ENCODE peak calls at places on chromosome 17, in four cellular contexts. B, D, E and N are unnamed samples.

GRCh38 chr17:59761385-59762021 is 54.0 kb downstream of the VMP1 start:
- DNase-seq in E (peak; percentile 79), D (no peak), B (peak; percentile 85), N (no peak)

GRCh38 chr17:77394540-77395295 is 253.9 kb downstream of the SEC14L1 start:
- DNase-seq in B (peak; percentile 67), E (no peak), D (no peak), N (no peak)

GRCh38 chr17:8837438-8838075 is 29.9 kb downstream of the PIK3R6 start:
- DNase-seq in B (no peak), E (no peak), D (no peak), N (peak; percentile 56)

GRCh38 chr17:13204607-13205237 is 186.9 kb upstream of the ELAC2 start:
- DNase-seq in B (peak; percentile 4), D (no peak), E (no peak), N (peak; percentile 26)

GRCh38 chr17:59777033-59777432 is 69.6 kb downstream of the VMP1 start:
- DNase-seq in E (no peak), D (no peak), B (no peak), N (no peak)

GRCh38 chr17:34988644-34989043 is 8.3 kb downstream of the LIG3 start:
- DNase-seq in E (no peak), D (no peak), B (no peak), N (no peak)

GRCh38 chr17:78273813-78274212 is 42.4 kb downstream of the TMEM235 start:
- DNase-seq in D (no peak), B (no peak), E (no peak), N (no peak)

GRCh38 chr17:35760587-35760986 is at the start of gene C17orf50:
- DNase-seq in D (no peak), E (no peak), B (no peak), N (no peak)

GRCh38 chr17:59415397-59415796 is 83.9 kb downstream of the YPEL2 start:
- DNase-seq in E (no peak), D (no peak), B (no peak), N (no peak)

GRCh38 chr17:43314582-43314981 is 80.8 kb upstream of the RNU2-1 start:
- DNase-seq in D (no peak), B (peak; percentile 3), E (no peak), N (no peak)

GRCh38 chr17:79338589-79338988 is 264.0 kb downstream of the ENGASE start:
- DNase-seq in B (no peak), E (no peak), D (no peak), N (peak; percentile 17)

GRCh38 chr17:69474171-69474831 is 59.8 kb downstream of the MAP2K6 start:
- DNase-seq in B (no peak), E (no peak), D (no peak), N (no peak)

GRCh38 chr17:73643012-73643845 is 1.0 kb downstream of the SDK2 start:
- DNase-seq in E (no peak), D (no peak), B (no peak), N (no peak)
- TF ChIP-seq CTCF in E (no peak), D (peak; percentile 7), B (peak; percentile 4), N (peak; percentile 15)

DNA sequence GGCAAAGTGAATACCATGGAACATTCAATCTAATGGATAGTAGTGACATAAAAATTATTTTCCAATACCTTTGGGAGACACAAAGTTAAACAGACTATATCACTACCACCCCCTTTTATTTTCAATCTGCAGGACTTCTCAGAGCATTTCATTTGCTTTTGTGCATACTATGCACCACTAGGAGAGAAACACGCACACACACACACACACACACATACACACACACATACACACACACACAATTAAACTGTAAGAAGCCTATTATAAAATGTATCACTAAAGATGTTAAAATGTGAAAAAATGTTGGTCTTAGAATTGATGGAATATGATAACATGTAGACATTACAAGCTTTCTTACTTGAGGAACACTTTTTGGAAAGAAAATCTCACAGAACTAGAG is 331.4 kb downstream of the CA10 start:
- DNase-seq in D (no peak), E (no peak), B (no peak), N (no peak)
- TF ChIP-seq CTCF in D (no peak), E (no peak), B (no peak), N (no peak)

GRCh38 chr17:73308017-73308823 is 3.6 kb downstream of the CDC42EP4 start:
- DNase-seq in E (no peak), B (peak; percentile 97), D (peak; percentile 51), N (peak; percentile 97)
- TF ChIP-seq CTCF in E (no peak), B (no peak), D (no peak), N (no peak)

DNA sequence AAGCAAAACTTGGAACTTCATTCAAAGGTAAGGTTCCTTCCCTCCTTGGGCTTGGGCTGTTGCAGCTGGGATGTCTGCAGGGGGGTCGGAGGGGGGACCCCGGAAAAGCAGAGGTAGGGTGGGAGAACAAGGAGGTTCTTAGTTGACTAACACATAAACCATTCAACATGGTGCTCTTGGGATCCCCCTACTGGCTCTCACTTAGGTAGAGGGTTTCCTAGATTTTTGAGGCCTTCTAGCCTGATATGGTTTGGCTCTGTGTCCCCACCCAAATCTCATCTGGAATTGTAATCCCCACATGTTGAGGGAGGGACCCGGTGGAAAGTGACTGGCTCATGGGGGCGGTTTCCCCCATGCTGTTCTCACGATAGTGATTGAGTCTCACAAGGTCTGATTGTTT is 93.9 kb downstream of the RGS9 start:
- DNase-seq in D (no peak), B (no peak), E (no peak), N (no peak)
- TF ChIP-seq CTCF in D (no peak), B (no peak), E (no peak), N (no peak)

GRCh38 chr17:61237275-61237674 is 162.4 kb upstream of the TBX2 start:
- DNase-seq in B (no peak), E (no peak), D (no peak), N (no peak)

GRCh38 chr17:61239953-61240352 is 159.7 kb upstream of the TBX2 start:
- DNase-seq in D (no peak), E (no peak), B (no peak), N (no peak)

GRCh38 chr17:61240851-61241468 is 158.7 kb upstream of the TBX2 start:
- DNase-seq in D (no peak), B (no peak), E (no peak), N (no peak)

GRCh38 chr17:61239261-61239660 is 160.4 kb upstream of the TBX2 start:
- DNase-seq in B (no peak), E (no peak), D (no peak), N (no peak)

GRCh38 chr17:61238455-61238933 is 161.1 kb upstream of the TBX2 start:
- DNase-seq in D (no peak), E (no peak), B (no peak), N (peak; percentile 5)
- TF ChIP-seq CTCF in D (no peak), E (no peak), B (no peak), N (no peak)

GRCh38 chr17:47844814-47845453 is 3.9 kb upstream of the SCRN2 start:
- DNase-seq in D (no peak), E (no peak), B (peak; percentile 46), N (no peak)
- TF ChIP-seq CTCF in D (no peak), E (peak; percentile 53), B (peak; percentile 54), N (peak; percentile 36)

DNA sequence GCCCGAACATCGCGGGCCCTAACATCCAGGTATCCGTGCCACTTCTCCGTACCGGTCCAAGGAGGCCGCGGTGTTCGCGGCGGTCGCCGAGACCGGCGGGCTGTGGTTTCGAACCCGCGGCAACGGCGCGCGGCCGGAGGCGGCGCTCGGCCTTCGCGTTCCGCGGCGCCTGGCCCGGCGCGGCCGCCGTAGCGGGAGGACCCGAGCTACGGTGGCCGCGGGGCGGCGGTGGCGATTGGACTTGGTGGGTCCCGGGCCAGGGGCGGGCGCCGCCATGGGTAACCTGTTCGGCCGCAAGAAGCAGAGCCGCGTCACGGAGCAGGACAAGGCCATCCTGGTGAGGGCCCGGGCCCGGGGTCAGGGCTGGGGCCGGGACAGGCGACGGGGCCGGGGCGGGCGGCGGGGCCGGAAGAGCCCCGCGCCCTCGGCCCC is at the start of gene CHMP6:
- DNase-seq in E (no peak), D (no peak), B (peak; percentile 85), N (peak; percentile 69)
- TF ChIP-seq CTCF in E (no peak), D (no peak), B (no peak), N (no peak)

GRCh38 chr17:30969989-30970680 is 704 bp upstream of the RNF135 start:
- DNase-seq in D (no peak), B (peak; percentile 11), E (no peak), N (peak; percentile 58)

GRCh38 chr17:30975042-30975820 is 4.4 kb downstream of the RNF135 start:
- DNase-seq in D (no peak), E (no peak), B (no peak), N (no peak)

DNA sequence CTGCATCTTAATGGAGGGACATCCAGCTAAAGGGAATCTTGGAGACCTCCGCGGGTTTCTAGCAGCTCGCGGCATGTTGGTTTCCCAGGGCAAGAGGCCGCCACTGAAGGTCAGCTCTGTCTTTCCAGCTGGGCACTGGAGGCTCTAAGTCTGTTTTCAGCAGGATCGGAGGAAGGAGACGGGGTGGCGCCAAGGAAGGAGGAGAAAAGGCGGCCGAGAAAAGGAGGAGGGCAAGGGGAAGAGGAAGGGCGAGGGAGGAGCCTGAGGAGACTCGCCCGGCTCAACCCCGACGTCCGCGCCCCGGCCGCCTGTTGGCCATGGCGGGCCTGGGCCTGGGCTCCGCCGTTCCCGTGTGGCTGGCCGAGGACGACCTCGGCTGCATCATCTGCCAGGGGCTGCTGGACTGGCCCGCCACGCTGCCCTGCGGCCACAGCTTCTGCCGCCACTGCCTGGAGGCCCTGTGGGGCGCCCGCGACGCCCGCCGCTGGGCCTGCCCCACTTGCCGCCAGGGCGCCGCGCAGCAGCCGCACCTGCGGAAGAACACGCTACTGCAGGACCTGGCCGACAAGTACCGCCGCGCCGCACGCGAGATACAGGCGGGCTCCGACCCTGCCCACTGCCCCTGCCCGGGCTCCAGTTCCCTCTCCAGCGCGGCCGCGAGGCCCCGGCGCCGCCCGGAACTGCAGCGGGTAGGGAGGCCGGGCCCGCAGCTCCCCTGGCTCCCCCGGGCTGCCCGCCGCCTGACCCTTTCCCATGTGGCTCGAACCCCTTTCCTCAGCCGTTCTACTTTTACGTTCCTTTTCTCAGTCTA is at the start of gene RNF135:
- DNase-seq in B (peak; percentile 91), D (peak; percentile 35), E (peak; percentile 46), N (peak; percentile 94)
- TF ChIP-seq CTCF in B (peak; percentile 5), D (no peak), E (no peak), N (no peak)